ENCODE peak calls at places on chromosomes 2 and 18, in four cellular contexts. D is cardiac fibroblast, B is mucosa of gallbladder, G is Daoy. W is an unnamed sample.

GRCh38 chr2:19256239-19256638 is 102.2 kb downstream of the OSR1 start:
- DNase-seq in D (peak; percentile 75), B (no peak), G (peak; percentile 69), W (no peak)

GRCh38 chr2:6806605-6807004 is 59.1 kb downstream of the CMPK2 start:
- DNase-seq in D (no peak), B (no peak), G (no peak), W (no peak)

GRCh38 chr2:8849322-8849721 is 11.9 kb upstream of the KIDINS220 start:
- DNase-seq in D (peak; percentile 53), B (no peak), G (peak; percentile 28), W (no peak)

GRCh38 chr2:120423167-120423943 is 77.4 kb downstream of the INHBB start:
- DNase-seq in D (no peak), B (no peak), G (no peak), W (no peak)

GRCh38 chr2:239288951-239289481 is 111.8 kb downstream of the HDAC4 start:
- DNase-seq in D (no peak), B (no peak), G (no peak), W (no peak)

GRCh38 chr2:55524884-55525437 is 5.4 kb downstream of the CFAP36 start:
- DNase-seq in D (no peak), B (peak; percentile 36), G (no peak), W (no peak)

GRCh38 chr2:44550571-44550970 is 188.8 kb downstream of the CAMKMT start:
- DNase-seq in D (peak; percentile 43), B (no peak), G (no peak), W (no peak)

GRCh38 chr2:230356084-230356483 is 29.1 kb downstream of the SP140L start:
- DNase-seq in D (peak; percentile 81), B (no peak), G (no peak), W (no peak)

GRCh38 chr2:174561283-174562275 is 36.0 kb downstream of the WIPF1 start:
- DNase-seq in D (peak; percentile 41), B (peak; percentile 87), G (no peak), W (peak; percentile 91)

GRCh38 chr2:28583899-28584553 is 88.2 kb downstream of the PLB1 start:
- DNase-seq in D (peak; percentile 98), B (peak; percentile 70), G (peak; percentile 98), W (peak; percentile 26)

GRCh38 chr2:101153811-101154210 is 2.6 kb upstream of the TBC1D8 start:
- DNase-seq in D (no peak), B (no peak), G (no peak), W (no peak)

GRCh38 chr2:28578768-28579167 is 82.9 kb downstream of the PLB1 start:
- DNase-seq in D (no peak), B (no peak), G (no peak), W (no peak)

GRCh38 chr2:222959358-222959757 is 92.6 kb upstream of the KCNE4 start:
- DNase-seq in D (peak; percentile 91), B (no peak), G (peak; percentile 82), W (no peak)

GRCh38 chr2:56648802-56649201 is 465.0 kb downstream of the CCDC85A start:
- DNase-seq in D (peak; percentile 37), B (no peak), G (no peak), W (no peak)

GRCh38 chr2:209614630-209615369 is 156.8 kb upstream of the UNC80 start:
- DNase-seq in D (no peak), B (no peak), G (no peak), W (no peak)

GRCh38 chr2:20565623-20566236 is 85.2 kb downstream of the HS1BP3 start:
- DNase-seq in D (no peak), B (no peak), G (no peak), W (no peak)

GRCh38 chr2:226771067-226771466 is 28.6 kb downstream of the IRS1 start:
- DNase-seq in D (no peak), B (no peak), G (no peak), W (no peak)

GRCh38 chr2:188721231-188721630 is 252.9 kb upstream of the COL3A1 start:
- DNase-seq in D (peak; percentile 5), B (no peak), G (no peak), W (no peak)

GRCh38 chr18:22241806-22242440 is 72.5 kb downstream of the GATA6 start:
- DNase-seq in D (no peak), B (no peak), G (no peak), W (no peak)

GRCh38 chr2:181876614-181877063 is 14.9 kb upstream of the ITPRID2 start:
- DNase-seq in D (peak; percentile 87), B (no peak), G (peak; percentile 58), W (no peak)

GRCh38 chr2:227724394-227725039 is at the start of gene SCYGR6:
- DNase-seq in D (no peak), B (no peak), G (no peak), W (no peak)

GRCh38 chr2:57080035-57080434 is 896.2 kb downstream of the CCDC85A start:
- DNase-seq in D (peak; percentile 47), B (no peak), G (no peak), W (no peak)

GRCh38 chr2:37111971-37112370 is 27.7 kb downstream of the GPATCH11 start:
- DNase-seq in D (no peak), B (no peak), G (no peak), W (no peak)

GRCh38 chr2:152336103-152336853 is 1.3 kb downstream of the FMNL2 start:
- DNase-seq in D (peak; percentile 53), B (peak; percentile 22), G (peak; percentile 67), W (no peak)

GRCh38 chr2:220506466-220506865 is 879.0 kb downstream of the SLC4A3 start:
- DNase-seq in D (no peak), B (no peak), G (no peak), W (no peak)

GRCh38 chr2:172999641-173000387 is 75.8 kb upstream of the MAP3K20 start:
- DNase-seq in D (no peak), B (no peak), G (no peak), W (no peak)

GRCh38 chr2:233460726-233461431 is 105.7 kb downstream of the USP40 start:
- DNase-seq in D (no peak), B (peak; percentile 22), G (no peak), W (peak; percentile 16)

GRCh38 chr2:9004338-9005204 is 1.1 kb upstream of the MBOAT2 start:
- DNase-seq in D (peak; percentile 43), B (no peak), G (peak; percentile 80), W (no peak)

GRCh38 chr2:225288986-225289385 is 110.5 kb upstream of the NYAP2 start:
- DNase-seq in D (no peak), B (no peak), G (no peak), W (no peak)

GRCh38 chr2:158325031-158325781 is 131.3 kb downstream of the CCDC148 start:
- DNase-seq in D (peak; percentile 38), B (no peak), G (peak; percentile 41), W (no peak)

GRCh38 chr2:24009680-24010476 is at the start of gene MFSD2B:
- DNase-seq in D (no peak), B (no peak), G (no peak), W (no peak)

GRCh38 chr18:46506974-46507373 is 150.0 kb downstream of the LOXHD1 start:
- DNase-seq in D (no peak), B (no peak), G (no peak), W (no peak)

GRCh38 chr2:167964650-167965404 is 282.6 kb downstream of the STK39 start:
- DNase-seq in D (peak; percentile 36), B (no peak), G (no peak), W (peak; percentile 48)

GRCh38 chr2:202754936-202755335 is 116.6 kb downstream of the ICA1L start:
- DNase-seq in D (no peak), B (no peak), G (no peak), W (no peak)